ENCODE peak calls at places on chromosomes 13 and 19, in ten cellular contexts. One of them, this sample, is unnamed.

GRCh38 chr19:8731428-8732169 is 10.2 kb downstream of the OR2Z1 start:
- DNase-seq in GM23338: peak
- DNase-seq in ovary: no peak
- DNase-seq in upper lobe of right lung: no peak
- DNase-seq in heart left ventricle: no peak
- DNase-seq in fibroblast of lung: no peak
- DNase-seq in endodermal cell: peak
- DNase-seq in cardiac fibroblast: no peak
- DNase-seq in GM12878: no peak
- DNase-seq in OCI-LY7: no peak
- DNase-seq in this sample: no peak

GRCh38 chr13:63501702-63502101 is 2086.1 kb upstream of the PCDH20 start:
- DNase-seq in GM23338: no peak
- DNase-seq in ovary: no peak
- DNase-seq in upper lobe of right lung: no peak
- DNase-seq in heart left ventricle: no peak
- DNase-seq in fibroblast of lung: peak
- DNase-seq in endodermal cell: no peak
- DNase-seq in cardiac fibroblast: no peak
- DNase-seq in GM12878: no peak
- DNase-seq in OCI-LY7: no peak
- DNase-seq in this sample: no peak

GRCh38 chr13:40772765-40773473 is 1.9 kb upstream of the MRPS31 start:
- DNase-seq in GM23338: no peak
- DNase-seq in ovary: no peak
- DNase-seq in upper lobe of right lung: no peak
- DNase-seq in heart left ventricle: no peak
- DNase-seq in fibroblast of lung: no peak
- DNase-seq in endodermal cell: no peak
- DNase-seq in cardiac fibroblast: no peak
- DNase-seq in GM12878: no peak
- DNase-seq in OCI-LY7: no peak
- DNase-seq in this sample: no peak

GRCh38 chr13:91078093-91078679 is 269.3 kb upstream of the MIR17HG start:
- DNase-seq in GM23338: peak
- DNase-seq in ovary: no peak
- DNase-seq in upper lobe of right lung: no peak
- DNase-seq in heart left ventricle: no peak
- DNase-seq in fibroblast of lung: peak
- DNase-seq in endodermal cell: no peak
- DNase-seq in cardiac fibroblast: peak
- DNase-seq in GM12878: no peak
- DNase-seq in OCI-LY7: peak
- DNase-seq in this sample: no peak

GRCh38 chr13:99854376-99854775 is 117.2 kb downstream of the ZIC5 start:
- DNase-seq in GM23338: no peak
- DNase-seq in ovary: no peak
- DNase-seq in upper lobe of right lung: no peak
- DNase-seq in heart left ventricle: no peak
- DNase-seq in fibroblast of lung: no peak
- DNase-seq in endodermal cell: no peak
- DNase-seq in cardiac fibroblast: no peak
- DNase-seq in GM12878: no peak
- DNase-seq in OCI-LY7: no peak
- DNase-seq in this sample: no peak

GRCh38 chr13:105290596-105290995 is 1244.9 kb downstream of the EFNB2 start:
- DNase-seq in GM23338: no peak
- DNase-seq in ovary: no peak
- DNase-seq in upper lobe of right lung: no peak
- DNase-seq in heart left ventricle: no peak
- DNase-seq in fibroblast of lung: no peak
- DNase-seq in endodermal cell: no peak
- DNase-seq in cardiac fibroblast: no peak
- DNase-seq in GM12878: no peak
- DNase-seq in OCI-LY7: no peak
- DNase-seq in this sample: no peak

GRCh38 chr19:27671876-27672275 is 1541.1 kb downstream of the UQCRFS1 start:
- DNase-seq in GM23338: no peak
- DNase-seq in ovary: no peak
- DNase-seq in upper lobe of right lung: no peak
- DNase-seq in heart left ventricle: no peak
- DNase-seq in fibroblast of lung: no peak
- DNase-seq in endodermal cell: no peak
- DNase-seq in cardiac fibroblast: no peak
- DNase-seq in GM12878: no peak
- DNase-seq in OCI-LY7: no peak
- DNase-seq in this sample: no peak

GRCh38 chr19:39494661-39495060 is 4.1 kb upstream of the DLL3 start:
- DNase-seq in GM23338: no peak
- DNase-seq in ovary: no peak
- DNase-seq in upper lobe of right lung: no peak
- DNase-seq in heart left ventricle: no peak
- DNase-seq in fibroblast of lung: no peak
- DNase-seq in endodermal cell: no peak
- DNase-seq in cardiac fibroblast: no peak
- DNase-seq in GM12878: no peak
- DNase-seq in OCI-LY7: no peak
- DNase-seq in this sample: no peak

GRCh38 chr19:2252481-2253105 is 3.5 kb downstream of the AMH start:
- DNase-seq in GM23338: peak
- DNase-seq in ovary: no peak
- DNase-seq in upper lobe of right lung: no peak
- DNase-seq in heart left ventricle: no peak
- DNase-seq in fibroblast of lung: no peak
- DNase-seq in endodermal cell: no peak
- DNase-seq in cardiac fibroblast: no peak
- DNase-seq in GM12878: no peak
- DNase-seq in OCI-LY7: no peak
- DNase-seq in this sample: no peak

GRCh38 chr19:8342316-8342683 is 762 bp downstream of the KANK3 start:
- DNase-seq in GM23338: peak
- DNase-seq in ovary: no peak
- DNase-seq in upper lobe of right lung: no peak
- DNase-seq in heart left ventricle: no peak
- DNase-seq in fibroblast of lung: no peak
- DNase-seq in endodermal cell: peak
- DNase-seq in cardiac fibroblast: no peak
- DNase-seq in GM12878: no peak
- DNase-seq in OCI-LY7: no peak
- DNase-seq in this sample: no peak

GRCh38 chr19:45768644-45769053 is 403 bp downstream of the SIX5 start:
- DNase-seq in GM23338: peak
- DNase-seq in ovary: no peak
- DNase-seq in upper lobe of right lung: no peak
- DNase-seq in heart left ventricle: peak
- DNase-seq in fibroblast of lung: peak
- DNase-seq in endodermal cell: peak
- DNase-seq in cardiac fibroblast: peak
- DNase-seq in GM12878: no peak
- DNase-seq in OCI-LY7: peak
- DNase-seq in this sample: peak

GRCh38 chr13:59976856-59977255 is 186.9 kb downstream of the DIAPH3 start:
- DNase-seq in GM23338: no peak
- DNase-seq in ovary: no peak
- DNase-seq in upper lobe of right lung: no peak
- DNase-seq in heart left ventricle: no peak
- DNase-seq in fibroblast of lung: no peak
- DNase-seq in endodermal cell: no peak
- DNase-seq in cardiac fibroblast: no peak
- DNase-seq in GM12878: no peak
- DNase-seq in OCI-LY7: no peak
- DNase-seq in this sample: no peak

GRCh38 chr13:33299626-33300025 is 14.1 kb upstream of the STARD13 start:
- DNase-seq in GM23338: no peak
- DNase-seq in ovary: no peak
- DNase-seq in upper lobe of right lung: no peak
- DNase-seq in heart left ventricle: no peak
- DNase-seq in fibroblast of lung: no peak
- DNase-seq in endodermal cell: no peak
- DNase-seq in cardiac fibroblast: no peak
- DNase-seq in GM12878: no peak
- DNase-seq in OCI-LY7: no peak
- DNase-seq in this sample: no peak
- TF ChIP-seq CTCF in GM23338: no peak
- TF ChIP-seq CTCF in ovary: no peak
- TF ChIP-seq CTCF in upper lobe of right lung: no peak
- TF ChIP-seq CTCF in heart left ventricle: no peak
- TF ChIP-seq CTCF in fibroblast of lung: no peak
- TF ChIP-seq CTCF in endodermal cell: no peak
- TF ChIP-seq CTCF in cardiac fibroblast: no peak
- TF ChIP-seq CTCF in GM12878: no peak
- TF ChIP-seq CTCF in OCI-LY7: no peak
- TF ChIP-seq CTCF in this sample: no peak

GRCh38 chr13:98273824-98274786 is 97.0 kb upstream of the RNF113B start:
- DNase-seq in GM23338: peak
- DNase-seq in ovary: no peak
- DNase-seq in upper lobe of right lung: no peak
- DNase-seq in heart left ventricle: no peak
- DNase-seq in fibroblast of lung: no peak
- DNase-seq in endodermal cell: peak
- DNase-seq in cardiac fibroblast: no peak
- DNase-seq in GM12878: no peak
- DNase-seq in OCI-LY7: no peak
- DNase-seq in this sample: no peak
- H3K4me3 ChIP-seq in GM23338: no peak
- H3K4me3 ChIP-seq in ovary: no peak
- H3K4me3 ChIP-seq in upper lobe of right lung: no peak
- H3K4me3 ChIP-seq in heart left ventricle: no peak
- H3K4me3 ChIP-seq in fibroblast of lung: no peak
- H3K4me3 ChIP-seq in endodermal cell: peak
- H3K4me3 ChIP-seq in cardiac fibroblast: no peak
- H3K4me3 ChIP-seq in GM12878: no peak
- H3K4me3 ChIP-seq in OCI-LY7: no peak
- H3K4me3 ChIP-seq in this sample: no peak

GRCh38 chr13:108686027-108686426 is 56.6 kb downstream of the MYO16 start:
- DNase-seq in GM23338: no peak
- DNase-seq in ovary: no peak
- DNase-seq in upper lobe of right lung: no peak
- DNase-seq in heart left ventricle: no peak
- DNase-seq in fibroblast of lung: no peak
- DNase-seq in endodermal cell: no peak
- DNase-seq in cardiac fibroblast: no peak
- DNase-seq in GM12878: no peak
- DNase-seq in OCI-LY7: no peak
- DNase-seq in this sample: no peak
- TF ChIP-seq CTCF in GM23338: no peak
- TF ChIP-seq CTCF in ovary: no peak
- TF ChIP-seq CTCF in upper lobe of right lung: no peak
- TF ChIP-seq CTCF in heart left ventricle: no peak
- TF ChIP-seq CTCF in fibroblast of lung: no peak
- TF ChIP-seq CTCF in endodermal cell: no peak
- TF ChIP-seq CTCF in cardiac fibroblast: no peak
- TF ChIP-seq CTCF in GM12878: no peak
- TF ChIP-seq CTCF in OCI-LY7: no peak
- TF ChIP-seq CTCF in this sample: no peak

DNA sequence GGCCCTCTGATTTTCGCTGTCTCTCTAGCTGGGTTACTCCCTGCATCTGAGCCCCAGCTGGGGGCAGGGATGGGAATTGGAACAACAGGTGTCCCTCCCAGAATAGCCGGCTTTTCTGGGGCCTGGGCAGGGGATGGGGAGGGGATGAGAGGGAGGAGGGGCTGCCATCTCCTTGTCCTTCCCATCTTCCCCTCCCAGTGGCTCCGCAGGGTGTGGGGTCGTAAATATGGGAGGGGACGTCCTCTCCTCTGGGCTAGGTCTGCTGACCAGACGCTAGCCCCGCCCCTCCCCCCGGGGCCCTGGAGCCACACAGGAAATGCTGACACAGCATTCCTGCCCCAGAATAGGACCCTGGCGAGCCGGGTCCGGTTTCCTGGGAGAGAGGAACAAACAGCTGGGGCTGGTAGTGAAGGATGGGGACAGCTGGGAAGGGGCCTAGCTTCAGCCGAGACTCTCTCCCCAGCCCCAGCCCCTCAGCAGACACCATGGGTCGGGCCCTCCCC is 1.1 kb downstream of the RYR1 start:
- DNase-seq in GM23338: peak
- DNase-seq in ovary: no peak
- DNase-seq in upper lobe of right lung: no peak
- DNase-seq in heart left ventricle: no peak
- DNase-seq in fibroblast of lung: no peak
- DNase-seq in endodermal cell: peak
- DNase-seq in cardiac fibroblast: no peak
- DNase-seq in GM12878: no peak
- DNase-seq in OCI-LY7: no peak
- DNase-seq in this sample: no peak
- H3K4me3 ChIP-seq in GM23338: peak
- H3K4me3 ChIP-seq in ovary: no peak
- H3K4me3 ChIP-seq in upper lobe of right lung: no peak
- H3K4me3 ChIP-seq in heart left ventricle: no peak
- H3K4me3 ChIP-seq in fibroblast of lung: no peak
- H3K4me3 ChIP-seq in endodermal cell: no peak
- H3K4me3 ChIP-seq in cardiac fibroblast: no peak
- H3K4me3 ChIP-seq in GM12878: no peak
- H3K4me3 ChIP-seq in OCI-LY7: no peak
- H3K4me3 ChIP-seq in this sample: no peak

GRCh38 chr19:48250290-48251025 is 5.3 kb downstream of the CARD8 start:
- DNase-seq in GM23338: no peak
- DNase-seq in ovary: no peak
- DNase-seq in upper lobe of right lung: no peak
- DNase-seq in heart left ventricle: no peak
- DNase-seq in fibroblast of lung: no peak
- DNase-seq in endodermal cell: no peak
- DNase-seq in cardiac fibroblast: no peak
- DNase-seq in GM12878: no peak
- DNase-seq in OCI-LY7: no peak
- DNase-seq in this sample: no peak
- TF ChIP-seq CTCF in GM23338: no peak
- TF ChIP-seq CTCF in ovary: no peak
- TF ChIP-seq CTCF in upper lobe of right lung: no peak
- TF ChIP-seq CTCF in heart left ventricle: no peak
- TF ChIP-seq CTCF in fibroblast of lung: no peak
- TF ChIP-seq CTCF in endodermal cell: no peak
- TF ChIP-seq CTCF in cardiac fibroblast: no peak
- TF ChIP-seq CTCF in GM12878: no peak
- TF ChIP-seq CTCF in OCI-LY7: no peak
- TF ChIP-seq CTCF in this sample: no peak

GRCh38 chr13:19178901-19179593 is 2.6 kb downstream of the TUBA3C start:
- DNase-seq in GM23338: no peak
- DNase-seq in ovary: no peak
- DNase-seq in upper lobe of right lung: no peak
- DNase-seq in heart left ventricle: no peak
- DNase-seq in fibroblast of lung: no peak
- DNase-seq in endodermal cell: no peak
- DNase-seq in cardiac fibroblast: no peak
- DNase-seq in GM12878: no peak
- DNase-seq in OCI-LY7: no peak
- DNase-seq in this sample: no peak
- H3K4me3 ChIP-seq in GM23338: no peak
- H3K4me3 ChIP-seq in ovary: no peak
- H3K4me3 ChIP-seq in upper lobe of right lung: no peak
- H3K4me3 ChIP-seq in heart left ventricle: no peak
- H3K4me3 ChIP-seq in fibroblast of lung: no peak
- H3K4me3 ChIP-seq in endodermal cell: no peak
- H3K4me3 ChIP-seq in cardiac fibroblast: no peak
- H3K4me3 ChIP-seq in GM12878: no peak
- H3K4me3 ChIP-seq in OCI-LY7: no peak
- H3K4me3 ChIP-seq in this sample: no peak

This sample was measured in fibroblast of villous mesenchyme.